ENCODE peak calls at places on chromosomes 2 and 18, in four cellular contexts. S is breast epithelium, I is endothelial cell of umbilical vein, Z is HL-60. R is an unnamed sample.
A peak's percentile ranks its signal among the peaks of the same experiment; 100 is the strongest.

GRCh38 chr2:234963785-234964615 is 12.2 kb downstream of the SH3BP4 start:
- DNase-seq in Z (no peak), S (peak; percentile 50), I (no peak), R (no peak)

GRCh38 chr2:120766758-120767351 is 31.2 kb downstream of the GLI2 start:
- DNase-seq in Z (no peak), I (no peak), S (peak; percentile 41), R (no peak)

GRCh38 chr2:1738646-1739302 is 5.5 kb downstream of the PXDN start:
- DNase-seq in Z (no peak), I (no peak), S (no peak), R (no peak)

GRCh38 chr2:233691443-233692433 is 952 bp upstream of the UGT1A6 start:
- DNase-seq in Z (no peak), S (no peak), I (no peak), R (peak; percentile 61)

GRCh38 chr18:61669320-61669719 is 223.5 kb downstream of the RNF152 start:
- DNase-seq in I (no peak), Z (no peak), S (no peak), R (no peak)

GRCh38 chr2:167510071-167510759 is 621.9 kb downstream of the XIRP2 start:
- DNase-seq in S (no peak), I (no peak), Z (no peak), R (no peak)

GRCh38 chr2:178271629-178272333 is 77.5 kb downstream of the OSBPL6 start:
- DNase-seq in Z (no peak), I (no peak), S (peak; percentile 57), R (peak; percentile 66)

GRCh38 chr18:43486462-43486861 is 209.2 kb upstream of the SYT4 start:
- DNase-seq in S (no peak), Z (no peak), I (no peak), R (no peak)

GRCh38 chr18:5961828-5962150 is 66.5 kb upstream of the TMEM200C start:
- DNase-seq in Z (no peak), S (no peak), I (no peak), R (no peak)

GRCh38 chr2:161766334-161766733 is 142.1 kb downstream of the SLC4A10 start:
- DNase-seq in Z (no peak), I (no peak), S (no peak), R (no peak)

GRCh38 chr18:48173557-48173956 is 235.6 kb downstream of the ZBTB7C start:
- DNase-seq in Z (no peak), I (no peak), S (no peak), R (no peak)

GRCh38 chr2:13611939-13612338 is 895.2 kb downstream of the TRIB2 start:
- DNase-seq in I (no peak), S (no peak), Z (no peak), R (no peak)

GRCh38 chr18:46236156-46236555 is 132.0 kb downstream of the HAUS1 start:
- DNase-seq in S (no peak), I (no peak), Z (no peak), R (no peak)

GRCh38 chr2:160489096-160489495 is 4.5 kb downstream of the RBMS1 start:
- DNase-seq in I (no peak), Z (peak; percentile 6), S (no peak), R (no peak)

GRCh38 chr2:97966545-97967215 is 29.1 kb downstream of the TMEM131 start:
- DNase-seq in S (no peak), Z (no peak), I (no peak), R (no peak)

GRCh38 chr18:26227051-26227672 is 917 bp downstream of the TAF4B start:
- DNase-seq in S (no peak), I (peak; percentile 4), Z (no peak), R (no peak)

GRCh38 chr18:58484989-58485962 is 143.6 kb downstream of the ALPK2 start:
- DNase-seq in Z (no peak), I (no peak), S (no peak), R (no peak)

GRCh38 chr2:3505771-3506170 is 13.6 kb downstream of the ADI1 start:
- DNase-seq in I (peak; percentile 83), S (no peak), Z (no peak), R (no peak)

GRCh38 chr2:160634436-160634835 is 140.8 kb upstream of the RBMS1 start:
- DNase-seq in Z (no peak), I (no peak), S (no peak), R (no peak)

GRCh38 chr2:201964631-201965206 is 68.9 kb upstream of the FZD7 start:
- DNase-seq in Z (no peak), S (no peak), I (no peak), R (no peak)

GRCh38 chr18:61602836-61603235 is 269.6 kb downstream of the CDH20 start:
- DNase-seq in I (peak; percentile 32), Z (no peak), S (no peak), R (no peak)

GRCh38 chr2:3094318-3094717 is 283.3 kb downstream of the EIPR1 start:
- DNase-seq in Z (no peak), I (no peak), S (no peak), R (no peak)

GRCh38 chr2:199895406-199895805 is 15.7 kb upstream of the C2orf69 start:
- DNase-seq in S (no peak), Z (no peak), I (no peak), R (no peak)

GRCh38 chr2:63619328-63619727 is 30.6 kb downstream of the MDH1 start:
- DNase-seq in S (no peak), Z (no peak), I (no peak), R (no peak)

GRCh38 chr2:16251511-16252205 is 311.3 kb downstream of the MYCN start:
- DNase-seq in S (no peak), Z (no peak), I (no peak), R (no peak)

GRCh38 chr2:143375376-143375880 is 246.2 kb downstream of the ARHGAP15 start:
- DNase-seq in Z (no peak), S (no peak), I (no peak), R (no peak)

GRCh38 chr2:240646900-240647502 is 21.7 kb downstream of the GPR35 start:
- DNase-seq in Z (no peak), S (no peak), I (no peak), R (no peak)

GRCh38 chr18:39345321-39345720 is 1779.7 kb upstream of the CELF4 start:
- DNase-seq in I (no peak), S (no peak), Z (no peak), R (no peak)

GRCh38 chr2:235458839-235459273 is 35.0 kb upstream of the AGAP1 start:
- DNase-seq in Z (no peak), S (peak; percentile 67), I (no peak), R (no peak)

GRCh38 chr18:9862686-9863085 is 23.1 kb upstream of the TXNDC2 start:
- DNase-seq in Z (no peak), I (no peak), S (no peak), R (no peak)

GRCh38 chr2:212537311-212538155 is 1.1 kb downstream of the ERBB4 start:
- DNase-seq in S (peak; percentile 54), Z (no peak), I (peak; percentile 20), R (peak; percentile 80)

GRCh38 chr2:12507295-12507694 is 209.4 kb upstream of the TRIB2 start:
- DNase-seq in S (no peak), I (no peak), Z (peak; percentile 95), R (no peak)

GRCh38 chr2:236155406-236155805 is 12.8 kb downstream of the GBX2 start:
- DNase-seq in S (no peak), I (no peak), Z (no peak), R (no peak)

GRCh38 chr2:206031950-206032567 is 53.9 kb downstream of the INO80D start:
- DNase-seq in Z (no peak), I (no peak), S (no peak), R (no peak)

GRCh38 chr2:238791345-238791744 is 56.5 kb upstream of the TWIST2 start:
- DNase-seq in S (no peak), I (no peak), Z (no peak), R (no peak)
- H3K27ac ChIP-seq in S (no peak overlapping the region), I (no peak overlapping the region), Z (no peak overlapping the region), R (peak overlapping the region; percentile 81)

GRCh38 chr2:144524190-144524957 is 4.5 kb upstream of the ZEB2 start:
- DNase-seq in I (no peak), S (no peak), Z (no peak), R (peak; percentile 73)

GRCh38 chr2:144530596-144530995 is 10.7 kb upstream of the ZEB2 start:
- DNase-seq in S (no peak), I (no peak), Z (no peak), R (no peak)

GRCh38 chr2:144526826-144527225 is 6.9 kb upstream of the ZEB2 start:
- DNase-seq in I (no peak), S (no peak), Z (no peak), R (no peak)

GRCh38 chr2:144529841-144530240 is 9.9 kb upstream of the ZEB2 start:
- DNase-seq in S (no peak), I (no peak), Z (no peak), R (no peak)

GRCh38 chr2:144528108-144528507 is 8.2 kb upstream of the ZEB2 start:
- DNase-seq in S (no peak), I (no peak), Z (no peak), R (no peak)
- H3K4me3 ChIP-seq in S (no peak overlapping the region), I (no peak overlapping the region), Z (no peak overlapping the region), R (no peak overlapping the region)

GRCh38 chr18:44589709-44590108 is 91.0 kb upstream of the SETBP1 start:
- DNase-seq in I (peak; percentile 91), Z (no peak), S (no peak), R (no peak)

GRCh38 chr18:44594779-44595467 is 85.8 kb upstream of the SETBP1 start:
- DNase-seq in S (no peak), I (peak; percentile 78), Z (no peak), R (no peak)

GRCh38 chr18:44588466-44588865 is 92.2 kb upstream of the SETBP1 start:
- DNase-seq in Z (no peak), S (no peak), I (no peak), R (no peak)

GRCh38 chr18:44590976-44591375 is 89.7 kb upstream of the SETBP1 start:
- DNase-seq in S (no peak), Z (no peak), I (no peak), R (no peak)

GRCh38 chr18:44592639-44593038 is 88.0 kb upstream of the SETBP1 start:
- DNase-seq in I (no peak), Z (no peak), S (no peak), R (no peak)
- TF ChIP-seq POLR2AphosphoS5 in I (no peak), Z (no peak), S (no peak), R (no peak)

DNA sequence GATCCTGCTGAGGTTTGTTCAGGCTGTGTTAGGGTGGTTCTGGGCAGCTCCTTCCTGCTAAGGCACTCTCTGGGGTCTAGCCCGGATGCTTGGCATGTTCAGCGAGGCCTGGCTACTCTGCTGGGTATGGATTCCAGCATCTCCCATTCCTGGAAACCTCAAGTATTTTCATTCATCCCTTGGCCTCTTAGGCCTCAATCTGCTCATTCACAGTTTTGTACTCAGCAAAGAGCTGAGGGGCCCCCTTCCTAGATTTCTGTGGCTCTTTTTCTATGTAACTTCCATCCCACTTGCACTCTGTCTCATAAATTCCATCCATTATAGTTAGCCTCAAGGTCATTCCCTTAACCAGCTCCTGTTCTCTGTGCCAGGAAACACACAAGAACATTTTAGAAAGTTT is 798.8 kb upstream of the HS6ST1 start:
- DNase-seq in I (no peak), S (no peak), Z (no peak), R (no peak)
- H3K27ac ChIP-seq in I (no peak overlapping the region), S (no peak overlapping the region), Z (no peak overlapping the region), R (no peak overlapping the region)

DNA sequence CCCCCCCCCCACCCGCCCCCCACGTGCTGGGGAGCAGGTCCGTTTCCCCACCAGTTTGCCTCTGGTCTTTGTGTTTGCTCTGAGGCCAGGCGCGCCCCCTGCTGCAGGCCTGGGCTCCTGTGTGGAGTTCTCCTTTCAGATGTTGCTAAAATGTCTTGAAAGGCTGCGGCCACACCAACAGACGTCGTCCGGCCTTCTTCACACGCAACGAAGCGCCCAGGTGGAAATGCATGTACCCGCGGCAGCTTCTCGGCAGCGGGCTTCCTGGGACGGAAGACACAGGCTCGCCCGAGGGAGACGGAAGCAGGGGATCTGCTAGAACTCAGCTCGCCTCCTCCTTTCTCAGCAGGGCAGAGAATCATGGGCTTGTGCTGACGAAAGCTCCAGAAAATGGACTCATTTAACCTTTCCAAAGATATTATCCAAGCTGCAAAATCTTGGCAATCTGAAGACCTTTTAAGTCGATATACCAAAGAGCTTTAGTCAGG is 125.3 kb upstream of the ZNF516 start:
- DNase-seq in Z (peak; percentile 98), I (peak; percentile 24), S (no peak), R (peak; percentile 81)
- H3K4me3 ChIP-seq in Z (peak overlapping the region; percentile 24), I (no peak overlapping the region), S (peak overlapping the region; percentile 66), R (peak overlapping the region; percentile 41)